ENCODE peak calls at places on chromosomes 6 and 20, in nine cellular contexts. S is gastrocnemius medialis, Z is body of pancreas, X is HepG2, U is IMR-90, H is GM12878, A is A549, K is K562, I is upper lobe of left lung. W is an unnamed sample.

GRCh38 chr6:72650081-72650745 is 28.3 kb downstream of the KCNQ5 start:
- ATAC-seq in X (no peak), I (no peak), K (no peak), U (no peak), H (no peak), S (no peak), A (no peak), Z (no peak), W (no peak)

GRCh38 chr6:160386869-160387518 is 38.8 kb downstream of the SLC22A3 start:
- ATAC-seq in Z (peak), K (no peak), X (peak), S (peak), U (no peak), H (no peak), A (peak), I (peak), W (peak)

GRCh38 chr6:156449569-156449968 is 327.6 kb upstream of the ARID1B start:
- ATAC-seq in X (no peak), K (no peak), I (no peak), S (no peak), Z (no peak), U (no peak), H (no peak), A (no peak), W (no peak)

GRCh38 chr20:60271597-60271996 is 313.4 kb downstream of the CDH26 start:
- ATAC-seq in S (no peak), H (no peak), A (peak), X (peak), I (no peak), K (no peak), U (peak), Z (no peak), W (no peak)

GRCh38 chr6:107560657-107561056 is 70.7 kb downstream of the SOBP start:
- ATAC-seq in Z (peak), A (no peak), X (no peak), I (peak), K (no peak), S (peak), H (no peak), U (no peak), W (peak)

GRCh38 chr20:59004763-59005522 is 2.1 kb downstream of the CTSZ start:
- ATAC-seq in K (no peak), U (no peak), A (no peak), H (peak), X (peak), Z (no peak), I (peak), S (no peak), W (peak)

GRCh38 chr6:139635401-139636130 is 261.1 kb upstream of the CITED2 start:
- ATAC-seq in K (no peak), U (no peak), I (no peak), X (no peak), A (no peak), S (no peak), Z (no peak), H (no peak), W (no peak)

GRCh38 chr6:125107896-125108295 is 45.7 kb upstream of the TPD52L1 start:
- ATAC-seq in U (no peak), S (no peak), K (no peak), Z (no peak), H (no peak), I (no peak), X (no peak), A (no peak), W (no peak)

GRCh38 chr6:25369043-25369442 is 89.9 kb downstream of the CARMIL1 start:
- ATAC-seq in I (no peak), A (no peak), K (no peak), H (no peak), X (peak), U (no peak), S (peak), Z (peak), W (peak)

GRCh38 chr6:85580878-85581267 is 12.8 kb downstream of the SNX14 start:
- ATAC-seq in Z (peak), K (peak), A (peak), H (peak), I (no peak), X (peak), U (peak), S (peak), W (no peak)

GRCh38 chr20:49615401-49616153 is 47.6 kb upstream of the PTGIS start:
- ATAC-seq in A (peak), H (no peak), Z (peak), U (no peak), I (no peak), X (peak), S (peak), K (no peak), W (no peak)

GRCh38 chr6:151098166-151098565 is 141.6 kb upstream of the AKAP12 start:
- ATAC-seq in S (no peak), A (no peak), U (no peak), Z (no peak), X (no peak), H (no peak), I (no peak), K (no peak), W (no peak)

GRCh38 chr20:56439784-56440291 is 27.8 kb downstream of the CASS4 start:
- ATAC-seq in K (no peak), I (peak), A (no peak), S (no peak), U (peak), X (no peak), H (peak), Z (peak), W (peak)

GRCh38 chr20:12928755-12929401 is 79.9 kb upstream of the SPTLC3 start:
- ATAC-seq in H (no peak), A (no peak), X (peak), U (peak), S (no peak), Z (peak), I (no peak), K (no peak), W (no peak)

GRCh38 chr20:4613184-4613583 is 108.5 kb upstream of the PRND start:
- ATAC-seq in Z (no peak), S (peak), H (no peak), U (peak), X (no peak), A (no peak), I (no peak), K (no peak), W (no peak)

GRCh38 chr20:101975-102374 is 14.5 kb downstream of the DEFB125 start:
- ATAC-seq in A (no peak), K (no peak), H (no peak), I (no peak), X (no peak), U (no peak), S (no peak), Z (no peak), W (no peak)

GRCh38 chr20:22339091-22339881 is 245.1 kb downstream of the FOXA2 start:
- ATAC-seq in I (peak), U (peak), S (peak), K (peak), H (peak), Z (peak), X (peak), A (peak), W (peak)

GRCh38 chr6:35810831-35811698 is 5.9 kb downstream of the LHFPL5 start:
- ATAC-seq in I (no peak), X (peak), U (peak), K (peak), Z (peak), A (peak), H (peak), S (peak), W (no peak)

GRCh38 chr6:106064103-106064502 is 22.0 kb upstream of the PRDM1 start:
- ATAC-seq in K (no peak), Z (no peak), I (no peak), S (no peak), X (no peak), U (peak), A (no peak), H (no peak), W (no peak)

GRCh38 chr6:157264701-157265100 is 58.6 kb downstream of the TMEM242 start:
- ATAC-seq in A (no peak), H (no peak), S (no peak), X (no peak), I (no peak), Z (peak), K (no peak), U (no peak), W (no peak)

GRCh38 chr20:47122560-47122959 is 227.9 kb downstream of the EYA2 start:
- ATAC-seq in X (no peak), A (no peak), I (no peak), K (no peak), S (no peak), H (no peak), Z (no peak), U (no peak), W (no peak)

GRCh38 chr6:148218542-148219258 is 123.9 kb upstream of the SASH1 start:
- ATAC-seq in S (no peak), Z (no peak), U (peak), I (no peak), X (peak), A (no peak), H (no peak), K (no peak), W (peak)

GRCh38 chr20:34300809-34301586 is 2.2 kb downstream of the AHCY start:
- ATAC-seq in I (no peak), K (no peak), S (no peak), X (peak), Z (no peak), U (no peak), H (peak), A (no peak), W (no peak)

GRCh38 chr6:73062837-73063236 is 162.5 kb downstream of the KHDC1L start:
- ATAC-seq in S (no peak), X (no peak), H (no peak), U (peak), Z (no peak), A (no peak), I (no peak), K (no peak), W (no peak)

GRCh38 chr6:127298475-127298874 is 31.8 kb downstream of the RNF146 start:
- ATAC-seq in A (no peak), U (no peak), K (no peak), H (no peak), S (no peak), X (no peak), I (no peak), Z (no peak), W (no peak)

GRCh38 chr6:158278015-158278414 is 34.2 kb upstream of the TULP4 start:
- ATAC-seq in H (no peak), U (no peak), A (no peak), I (peak), Z (no peak), X (peak), K (no peak), S (no peak), W (no peak)

GRCh38 chr6:145071836-145072235 is 663.5 kb downstream of the EPM2A start:
- ATAC-seq in U (peak), S (no peak), Z (no peak), K (no peak), I (no peak), X (no peak), H (no peak), A (no peak), W (no peak)

GRCh38 chr20:10721112-10721896 is 47.5 kb upstream of the JAG1 start:
- ATAC-seq in Z (no peak), A (no peak), S (no peak), H (peak), I (no peak), U (peak), K (no peak), X (no peak), W (no peak)

GRCh38 chr20:56702931-56703840 is 74.1 kb downstream of the TFAP2C start:
- ATAC-seq in S (no peak), K (no peak), X (no peak), I (no peak), H (no peak), U (no peak), A (no peak), Z (no peak), W (no peak)

GRCh38 chr6:111411046-111411445 is 72.0 kb downstream of the REV3L start:
- ATAC-seq in I (no peak), X (no peak), S (no peak), A (no peak), U (no peak), Z (no peak), K (peak), H (no peak), W (no peak)

GRCh38 chr20:19609642-19610223 is 148.3 kb upstream of the RIN2 start:
- ATAC-seq in K (no peak), I (no peak), Z (peak), X (peak), S (no peak), H (no peak), A (no peak), U (no peak), W (no peak)

GRCh38 chr20:10521068-10521834 is 86.1 kb downstream of the SLX4IP start:
- ATAC-seq in X (peak), S (peak), K (no peak), A (peak), I (no peak), Z (no peak), H (peak), U (peak), W (no peak)

GRCh38 chr6:29501106-29501505 is 13.3 kb upstream of the MAS1L start:
- ATAC-seq in H (no peak), X (no peak), S (no peak), Z (no peak), A (no peak), K (no peak), I (no peak), U (no peak), W (no peak)
- H3K4me3 ChIP-seq in H (no peak), X (no peak), S (no peak), Z (no peak), A (no peak), K (no peak), I (no peak), U (no peak), W (no peak)

GRCh38 chr20:39829713-39830112 is 859.3 kb downstream of the MAFB start:
- ATAC-seq in A (no peak), H (peak), X (no peak), K (no peak), Z (no peak), I (no peak), S (no peak), U (no peak), W (no peak)

GRCh38 chr20:39825524-39825923 is 863.4 kb downstream of the DHX35 start:
- ATAC-seq in H (no peak), Z (no peak), S (no peak), A (no peak), U (no peak), I (no peak), X (no peak), K (no peak), W (no peak)

GRCh38 chr20:39825950-39826349 is 863.1 kb downstream of the MAFB start:
- ATAC-seq in A (no peak), H (peak), S (no peak), K (no peak), X (no peak), U (no peak), Z (no peak), I (no peak), W (no peak)

GRCh38 chr20:39830903-39831302 is 858.1 kb downstream of the MAFB start:
- ATAC-seq in X (no peak), A (no peak), K (no peak), I (no peak), H (no peak), S (no peak), Z (no peak), U (no peak), W (no peak)

GRCh38 chr20:39829255-39829654 is 859.8 kb downstream of the MAFB start:
- ATAC-seq in K (no peak), U (no peak), X (no peak), Z (no peak), A (no peak), S (no peak), I (no peak), H (peak), W (no peak)
- TF ChIP-seq CTCF in K (no peak), U (peak), X (no peak), Z (no peak), A (no peak), S (no peak), I (no peak), H (peak), W (no peak)

DNA sequence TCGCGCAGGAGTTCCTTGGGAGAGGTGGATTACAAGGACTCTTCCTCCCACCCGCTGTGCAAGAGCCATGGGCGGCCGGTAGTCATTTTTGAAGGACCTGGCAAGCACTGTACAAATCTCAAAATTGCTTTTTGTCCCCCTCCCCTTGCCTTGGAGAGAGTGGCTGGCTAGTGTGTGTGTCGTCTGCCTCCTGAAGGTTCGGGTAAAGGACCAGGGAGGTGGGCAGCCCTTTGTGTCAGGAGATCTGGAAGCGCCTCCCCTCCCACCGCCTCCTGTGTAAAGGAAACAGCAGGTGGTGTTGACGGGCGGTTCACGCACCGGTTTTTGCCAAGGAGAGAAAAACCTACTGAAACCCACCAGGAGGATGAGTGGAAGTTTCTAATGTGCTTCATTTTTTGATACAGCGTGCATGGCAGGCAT is 1.2 kb downstream of the ENTPD6 start:
- ATAC-seq in U (no peak), I (no peak), K (no peak), A (no peak), S (no peak), Z (no peak), H (peak), X (no peak), W (no peak)
- TF ChIP-seq POLR2A in U (no peak), I (no peak), K (no peak), A (no peak), S (no peak), Z (peak), H (no peak), X (no peak), W (no peak)

GRCh38 chr6:149429427-149430360 is 29.6 kb downstream of the SUMO4 start:
- ATAC-seq in K (peak), Z (no peak), I (no peak), H (no peak), S (no peak), X (no peak), U (no peak), A (no peak), W (no peak)

GRCh38 chr6:149433405-149433804 is 33.3 kb downstream of the SUMO4 start:
- ATAC-seq in Z (no peak), H (no peak), U (no peak), A (no peak), X (no peak), I (no peak), S (no peak), K (no peak), W (no peak)

GRCh38 chr6:149433901-149434300 is 33.8 kb downstream of the SUMO4 start:
- ATAC-seq in S (no peak), Z (no peak), A (no peak), I (no peak), K (no peak), H (no peak), U (no peak), X (no peak), W (peak)

GRCh38 chr6:149428606-149429005 is 28.5 kb downstream of the SUMO4 start:
- ATAC-seq in X (no peak), A (no peak), I (no peak), Z (no peak), K (no peak), H (no peak), S (no peak), U (no peak), W (no peak)

DNA sequence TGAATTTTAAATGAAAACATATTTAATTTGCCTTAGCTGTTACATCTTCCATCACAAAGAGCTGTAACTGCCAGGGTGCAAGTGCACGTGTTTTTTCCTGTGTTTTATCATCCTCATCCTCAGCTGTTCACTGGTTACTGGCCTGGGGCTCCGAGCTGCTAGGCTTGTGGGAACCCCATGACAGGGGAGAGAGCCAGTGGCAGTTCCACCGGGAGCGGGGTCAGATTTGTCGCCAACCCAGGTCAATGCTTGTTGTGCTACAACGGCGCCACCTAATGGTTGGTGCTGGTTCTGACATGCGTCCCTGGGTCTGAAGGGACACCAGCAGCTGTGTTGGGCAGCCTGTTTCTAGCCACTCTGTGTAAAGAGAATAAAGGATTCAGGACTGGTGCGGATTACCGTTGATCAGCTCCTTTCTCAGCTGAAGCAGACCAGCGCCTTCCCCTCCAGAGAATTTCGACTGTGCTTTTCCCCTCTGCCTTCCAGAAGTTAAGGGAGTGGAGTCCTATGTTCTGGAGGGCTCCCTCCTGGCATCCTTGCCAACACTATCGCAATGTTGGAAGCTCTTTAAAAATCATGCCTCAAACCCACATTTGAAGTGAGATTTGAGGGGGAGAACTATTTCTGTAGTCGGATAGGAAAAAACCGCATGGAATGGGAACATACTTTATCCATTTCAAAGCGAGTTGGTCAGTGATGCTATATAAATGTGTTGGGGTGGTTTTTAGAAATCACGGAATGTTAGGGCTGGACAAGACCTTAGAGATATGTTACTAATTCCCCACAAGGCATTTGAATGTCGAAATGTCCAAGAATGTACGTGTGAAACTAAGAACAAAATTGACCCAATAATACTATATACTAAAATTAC is 32.1 kb downstream of the SUMO4 start:
- ATAC-seq in U (peak), K (peak), Z (peak), A (peak), I (peak), X (peak), H (peak), S (peak), W (peak)
- H3K4me3 ChIP-seq in U (no peak), K (no peak), Z (no peak), A (no peak), I (no peak), X (no peak), H (no peak), S (no peak), W (no peak)

GRCh38 chr20:16387661-16388060 is 185.6 kb downstream of the KIF16B start:
- ATAC-seq in K (no peak), X (no peak), S (no peak), H (no peak), A (no peak), I (no peak), U (no peak), Z (no peak), W (no peak)

GRCh38 chr20:16391003-16391402 is 182.2 kb downstream of the KIF16B start:
- ATAC-seq in Z (no peak), U (no peak), A (no peak), I (peak), K (no peak), H (no peak), X (no peak), S (no peak), W (peak)

GRCh38 chr20:16385462-16385861 is 187.8 kb downstream of the KIF16B start:
- ATAC-seq in H (no peak), K (no peak), I (no peak), A (no peak), U (no peak), Z (no peak), S (no peak), X (peak), W (no peak)

GRCh38 chr20:16385891-16386290 is 187.4 kb downstream of the KIF16B start:
- ATAC-seq in U (no peak), A (no peak), Z (no peak), S (no peak), I (no peak), H (no peak), K (no peak), X (no peak), W (no peak)

DNA sequence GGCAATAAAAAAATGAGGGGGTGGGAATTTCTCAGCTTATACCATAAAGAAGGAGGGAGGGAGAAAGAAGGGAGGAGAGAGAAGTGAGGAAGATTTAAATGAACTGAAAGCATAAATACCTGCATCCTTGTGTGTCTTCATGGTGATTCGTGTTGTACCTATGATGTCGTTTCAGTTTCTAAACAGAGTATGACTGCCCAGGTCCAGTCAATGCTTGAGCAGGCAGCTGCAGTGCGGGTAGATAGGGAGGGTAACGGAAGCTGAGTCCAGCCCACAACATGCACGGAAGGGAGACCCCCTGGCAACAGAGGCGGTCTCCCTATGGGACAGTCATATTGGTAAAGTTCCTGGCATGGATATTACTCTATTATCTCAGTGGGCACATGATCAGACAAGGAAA is 184.5 kb downstream of the KIF16B start:
- ATAC-seq in X (no peak), U (no peak), Z (no peak), A (no peak), H (peak), I (no peak), K (no peak), S (no peak), W (no peak)
- TF ChIP-seq CTCF in X (no peak), U (no peak), Z (no peak), A (no peak), H (no peak), I (no peak), K (no peak), S (no peak), W (no peak)

W was measured in gastroesophageal sphincter.